ENCODE peak calls at places on chromosomes 3 and 15, in four cellular contexts. One of them, this sample, is unnamed.

GRCh38 chr3:17119198-17120072 is 234.7 kb downstream of the PLCL2 start:
- DNase-seq in left lung: no peak
- DNase-seq in dorsolateral prefrontal cortex: no peak
- DNase-seq in adrenal gland: no peak
- DNase-seq in this sample: no peak

GRCh38 chr15:67025719-67026118 is 39.7 kb upstream of the SMAD3 start:
- DNase-seq in dorsolateral prefrontal cortex: no peak
- DNase-seq in left lung: peak; percentile 43
- DNase-seq in adrenal gland: peak; percentile 84
- DNase-seq in this sample: no peak

GRCh38 chr3:128550113-128550440 is 57.1 kb upstream of the GATA2 start:
- DNase-seq in adrenal gland: no peak
- DNase-seq in left lung: no peak
- DNase-seq in dorsolateral prefrontal cortex: no peak
- DNase-seq in this sample: no peak

GRCh38 chr3:165895919-165896318 is 58.7 kb upstream of the BCHE start:
- DNase-seq in left lung: no peak
- DNase-seq in dorsolateral prefrontal cortex: no peak
- DNase-seq in adrenal gland: no peak
- DNase-seq in this sample: no peak

GRCh38 chr3:22960326-22960984 is 242.7 kb upstream of the UBE2E2 start:
- DNase-seq in dorsolateral prefrontal cortex: no peak
- DNase-seq in adrenal gland: peak; percentile 36
- DNase-seq in left lung: no peak
- DNase-seq in this sample: no peak

GRCh38 chr3:101036676-101037075 is 43.5 kb upstream of the ABI3BP start:
- DNase-seq in left lung: no peak
- DNase-seq in dorsolateral prefrontal cortex: no peak
- DNase-seq in adrenal gland: no peak
- DNase-seq in this sample: no peak

GRCh38 chr15:80579611-80580010 is 115.5 kb upstream of the ABHD17C start:
- DNase-seq in left lung: no peak
- DNase-seq in adrenal gland: no peak
- DNase-seq in dorsolateral prefrontal cortex: no peak
- DNase-seq in this sample: no peak

GRCh38 chr3:50246517-50246954 is 10.5 kb downstream of the GNAI2 start:
- DNase-seq in left lung: peak; percentile 66
- DNase-seq in adrenal gland: peak; percentile 51
- DNase-seq in dorsolateral prefrontal cortex: no peak
- DNase-seq in this sample: peak; percentile 64

GRCh38 chr3:130508970-130509369 is 8.0 kb upstream of the COL6A6 start:
- DNase-seq in left lung: no peak
- DNase-seq in adrenal gland: peak; percentile 37
- DNase-seq in dorsolateral prefrontal cortex: no peak
- DNase-seq in this sample: no peak

GRCh38 chr15:77295446-77295845 is 124.5 kb downstream of the PEAK1 start:
- DNase-seq in left lung: no peak
- DNase-seq in adrenal gland: no peak
- DNase-seq in dorsolateral prefrontal cortex: no peak
- DNase-seq in this sample: no peak

GRCh38 chr15:77292924-77293558 is 126.9 kb downstream of the PEAK1 start:
- DNase-seq in adrenal gland: no peak
- DNase-seq in dorsolateral prefrontal cortex: no peak
- DNase-seq in left lung: no peak
- DNase-seq in this sample: no peak

GRCh38 chr15:77296773-77297337 is 123.0 kb downstream of the PEAK1 start:
- DNase-seq in left lung: no peak
- DNase-seq in adrenal gland: no peak
- DNase-seq in dorsolateral prefrontal cortex: no peak
- DNase-seq in this sample: no peak

GRCh38 chr15:77291107-77291506 is 128.8 kb downstream of the PEAK1 start:
- DNase-seq in adrenal gland: no peak
- DNase-seq in left lung: no peak
- DNase-seq in dorsolateral prefrontal cortex: no peak
- DNase-seq in this sample: no peak
- TF ChIP-seq CTCF in adrenal gland: no peak
- TF ChIP-seq CTCF in left lung: no peak
- TF ChIP-seq CTCF in dorsolateral prefrontal cortex: no peak
- TF ChIP-seq CTCF in this sample: no peak

GRCh38 chr3:48949376-48949717 is 30.7 kb downstream of the ARIH2 start:
- DNase-seq in adrenal gland: no peak
- DNase-seq in dorsolateral prefrontal cortex: no peak
- DNase-seq in left lung: no peak
- DNase-seq in this sample: no peak

GRCh38 chr3:48957006-48957705 is 32.9 kb upstream of the P4HTM start:
- DNase-seq in dorsolateral prefrontal cortex: no peak
- DNase-seq in left lung: no peak
- DNase-seq in adrenal gland: no peak
- DNase-seq in this sample: no peak

GRCh38 chr3:48950051-48950450 is 31.4 kb downstream of the ARIH2 start:
- DNase-seq in left lung: no peak
- DNase-seq in adrenal gland: no peak
- DNase-seq in dorsolateral prefrontal cortex: no peak
- DNase-seq in this sample: no peak

DNA sequence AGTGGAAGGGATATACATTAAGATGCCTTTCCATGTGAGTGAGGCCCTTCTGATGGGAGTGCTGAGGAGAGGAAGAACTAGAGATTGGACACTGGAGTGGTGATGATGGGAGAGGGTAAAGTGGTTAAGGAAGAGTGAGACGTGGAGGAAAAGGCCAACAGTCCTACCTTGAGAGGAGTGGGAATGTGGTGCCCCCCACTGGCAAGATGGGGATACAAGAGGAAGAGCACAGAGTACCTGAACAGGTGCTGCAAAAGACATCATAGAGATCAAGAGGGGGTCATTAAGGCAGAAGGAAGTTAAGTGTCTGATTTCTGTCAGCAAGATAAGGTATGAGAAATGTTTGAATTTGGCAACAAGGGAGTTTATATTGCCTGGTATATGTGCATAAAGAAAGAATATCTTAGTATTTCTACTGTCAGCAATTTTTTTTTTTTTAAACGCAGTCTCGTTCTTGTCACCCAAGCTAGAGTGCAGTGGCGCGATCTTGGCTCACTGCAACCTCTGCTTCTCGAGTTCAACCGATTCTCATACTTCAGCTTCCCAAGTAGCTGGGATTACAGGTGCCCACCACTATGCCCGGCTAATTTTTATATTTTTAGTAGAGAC is 34.0 kb downstream of the ARIH2 start:
- DNase-seq in left lung: no peak
- DNase-seq in adrenal gland: no peak
- DNase-seq in dorsolateral prefrontal cortex: no peak
- DNase-seq in this sample: peak; percentile 30
- TF ChIP-seq CTCF in left lung: no peak
- TF ChIP-seq CTCF in adrenal gland: no peak
- TF ChIP-seq CTCF in dorsolateral prefrontal cortex: no peak
- TF ChIP-seq CTCF in this sample: peak; percentile 50

DNA sequence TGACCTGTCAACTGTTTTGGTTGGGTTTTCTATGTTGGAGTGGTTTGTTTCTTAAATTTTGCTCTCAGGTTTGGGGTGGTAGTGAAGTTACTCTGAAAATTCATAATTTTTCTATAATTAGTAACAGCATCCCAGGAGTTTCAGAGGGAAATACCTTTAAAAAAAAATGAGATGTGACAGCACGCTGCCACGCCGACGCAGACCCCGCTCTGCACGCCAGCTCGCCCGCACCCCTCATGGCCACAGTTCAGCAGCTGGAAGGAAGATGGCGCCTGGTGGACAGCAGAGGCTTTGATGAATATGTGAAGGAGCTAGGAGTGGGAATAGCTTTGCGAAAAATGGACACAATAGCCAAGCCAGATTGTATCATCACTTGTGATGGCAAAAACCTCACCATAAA is 34.6 kb downstream of the AKAP13 start:
- DNase-seq in adrenal gland: no peak
- DNase-seq in left lung: no peak
- DNase-seq in dorsolateral prefrontal cortex: no peak
- DNase-seq in this sample: no peak
- TF ChIP-seq CTCF in adrenal gland: no peak
- TF ChIP-seq CTCF in left lung: no peak
- TF ChIP-seq CTCF in dorsolateral prefrontal cortex: no peak
- TF ChIP-seq CTCF in this sample: no peak

GRCh38 chr3:143002727-143003126 is 1.4 kb downstream of the U2SURP start:
- DNase-seq in adrenal gland: no peak
- DNase-seq in dorsolateral prefrontal cortex: no peak
- DNase-seq in left lung: no peak
- DNase-seq in this sample: no peak

GRCh38 chr3:143002083-143002712 is 828 bp downstream of the U2SURP start:
- DNase-seq in dorsolateral prefrontal cortex: no peak
- DNase-seq in adrenal gland: no peak
- DNase-seq in left lung: no peak
- DNase-seq in this sample: no peak

GRCh38 chr3:143001034-143001368 is 369 bp upstream of the U2SURP start:
- DNase-seq in dorsolateral prefrontal cortex: no peak
- DNase-seq in left lung: no peak
- DNase-seq in adrenal gland: no peak
- DNase-seq in this sample: peak; percentile 47

GRCh38 chr3:143000525-143000924 is 845 bp upstream of the U2SURP start:
- DNase-seq in adrenal gland: no peak
- DNase-seq in left lung: peak; percentile 35
- DNase-seq in dorsolateral prefrontal cortex: no peak
- DNase-seq in this sample: no peak

GRCh38 chr3:143001369-143002082 is at the start of gene U2SURP:
- DNase-seq in left lung: peak; percentile 99
- DNase-seq in adrenal gland: peak; percentile 99
- DNase-seq in dorsolateral prefrontal cortex: peak; percentile 98
- DNase-seq in this sample: peak; percentile 84
- TF ChIP-seq CTCF in left lung: no peak
- TF ChIP-seq CTCF in adrenal gland: no peak
- TF ChIP-seq CTCF in dorsolateral prefrontal cortex: peak; percentile 19
- TF ChIP-seq CTCF in this sample: no peak

GRCh38 chr3:115040673-115041286 is 106.3 kb downstream of the ZBTB20 start:
- DNase-seq in dorsolateral prefrontal cortex: no peak
- DNase-seq in left lung: no peak
- DNase-seq in adrenal gland: no peak
- DNase-seq in this sample: no peak
- TF ChIP-seq CTCF in dorsolateral prefrontal cortex: peak; percentile 56
- TF ChIP-seq CTCF in left lung: peak; percentile 41
- TF ChIP-seq CTCF in adrenal gland: peak; percentile 11
- TF ChIP-seq CTCF in this sample: peak; percentile 75

GRCh38 chr3:134694445-134694844 is 43.6 kb upstream of the KY start:
- DNase-seq in left lung: no peak
- DNase-seq in adrenal gland: no peak
- DNase-seq in dorsolateral prefrontal cortex: no peak
- DNase-seq in this sample: no peak
- TF ChIP-seq CTCF in left lung: no peak
- TF ChIP-seq CTCF in adrenal gland: no peak
- TF ChIP-seq CTCF in dorsolateral prefrontal cortex: no peak
- TF ChIP-seq CTCF in this sample: no peak

GRCh38 chr15:62848631-62849050 is 193.9 kb upstream of the TPM1 start:
- DNase-seq in dorsolateral prefrontal cortex: no peak
- DNase-seq in adrenal gland: no peak
- DNase-seq in left lung: no peak
- DNase-seq in this sample: no peak
- TF ChIP-seq CTCF in dorsolateral prefrontal cortex: peak; percentile 8
- TF ChIP-seq CTCF in adrenal gland: no peak
- TF ChIP-seq CTCF in left lung: no peak
- TF ChIP-seq CTCF in this sample: no peak

GRCh38 chr3:149975919-149976318 is 5.2 kb upstream of the PFN2 start:
- DNase-seq in left lung: no peak
- DNase-seq in adrenal gland: no peak
- DNase-seq in dorsolateral prefrontal cortex: no peak
- DNase-seq in this sample: no peak
- TF ChIP-seq CTCF in left lung: no peak
- TF ChIP-seq CTCF in adrenal gland: no peak
- TF ChIP-seq CTCF in dorsolateral prefrontal cortex: no peak
- TF ChIP-seq CTCF in this sample: no peak